ENCODE peak calls at places on chromosomes 3 and 15, in ten cellular contexts. One of them, this sample, is unnamed.

GRCh38 chr3:177836671-177837070 is 639.4 kb upstream of the TBL1XR1 start:
- DNase-seq in esophagus squamous epithelium: no peak
- DNase-seq in stromal cell of bone marrow: no peak
- DNase-seq in activated T-cell treated with anti-CD3 and anti-CD28 coated beads, Interleukin-2, amount 50 U/mL, for 72 hours: no peak
- DNase-seq in tibial artery: no peak
- DNase-seq in anterior cingulate cortex: no peak
- DNase-seq in GOT3: no peak
- DNase-seq in HEK293T: no peak
- DNase-seq in renal cortical epithelial cell: peak; percentile 59
- DNase-seq in stimulated activated CD4-positive, alpha-beta T cell treated with anti-CD3 and anti-CD28 coated beads, TNF-alpha, amount 100 ng/mL, for 1 hour: no peak
- DNase-seq in this sample: no peak

GRCh38 chr3:185728630-185729334 is 96.1 kb downstream of the IGF2BP2 start:
- DNase-seq in renal cortical epithelial cell: no peak
- DNase-seq in esophagus squamous epithelium: no peak
- DNase-seq in anterior cingulate cortex: no peak
- DNase-seq in HEK293T: no peak
- DNase-seq in GOT3: no peak
- DNase-seq in tibial artery: no peak
- DNase-seq in stimulated activated CD4-positive, alpha-beta T cell treated with anti-CD3 and anti-CD28 coated beads, TNF-alpha, amount 100 ng/mL, for 1 hour: no peak
- DNase-seq in stromal cell of bone marrow: no peak
- DNase-seq in activated T-cell treated with anti-CD3 and anti-CD28 coated beads, Interleukin-2, amount 50 U/mL, for 72 hours: no peak
- DNase-seq in this sample: no peak

GRCh38 chr15:41042851-41043250 is 73.2 kb downstream of the INO80 start:
- DNase-seq in renal cortical epithelial cell: no peak
- DNase-seq in esophagus squamous epithelium: no peak
- DNase-seq in stromal cell of bone marrow: no peak
- DNase-seq in tibial artery: no peak
- DNase-seq in HEK293T: no peak
- DNase-seq in activated T-cell treated with anti-CD3 and anti-CD28 coated beads, Interleukin-2, amount 50 U/mL, for 72 hours: no peak
- DNase-seq in anterior cingulate cortex: no peak
- DNase-seq in stimulated activated CD4-positive, alpha-beta T cell treated with anti-CD3 and anti-CD28 coated beads, TNF-alpha, amount 100 ng/mL, for 1 hour: no peak
- DNase-seq in GOT3: no peak
- DNase-seq in this sample: no peak

GRCh38 chr3:126454026-126454425 is 21.7 kb downstream of the ZXDC start:
- DNase-seq in activated T-cell treated with anti-CD3 and anti-CD28 coated beads, Interleukin-2, amount 50 U/mL, for 72 hours: no peak
- DNase-seq in stromal cell of bone marrow: no peak
- DNase-seq in GOT3: no peak
- DNase-seq in tibial artery: no peak
- DNase-seq in esophagus squamous epithelium: no peak
- DNase-seq in renal cortical epithelial cell: no peak
- DNase-seq in anterior cingulate cortex: no peak
- DNase-seq in stimulated activated CD4-positive, alpha-beta T cell treated with anti-CD3 and anti-CD28 coated beads, TNF-alpha, amount 100 ng/mL, for 1 hour: no peak
- DNase-seq in HEK293T: no peak
- DNase-seq in this sample: no peak

GRCh38 chr15:44101944-44102343 is 93.1 kb downstream of the FRMD5 start:
- DNase-seq in anterior cingulate cortex: no peak
- DNase-seq in activated T-cell treated with anti-CD3 and anti-CD28 coated beads, Interleukin-2, amount 50 U/mL, for 72 hours: no peak
- DNase-seq in stromal cell of bone marrow: no peak
- DNase-seq in tibial artery: no peak
- DNase-seq in esophagus squamous epithelium: no peak
- DNase-seq in HEK293T: no peak
- DNase-seq in stimulated activated CD4-positive, alpha-beta T cell treated with anti-CD3 and anti-CD28 coated beads, TNF-alpha, amount 100 ng/mL, for 1 hour: no peak
- DNase-seq in renal cortical epithelial cell: peak; percentile 94
- DNase-seq in GOT3: no peak
- DNase-seq in this sample: no peak

GRCh38 chr3:153192327-153192726 is 30.3 kb downstream of the RAP2B start:
- DNase-seq in anterior cingulate cortex: no peak
- DNase-seq in tibial artery: no peak
- DNase-seq in stromal cell of bone marrow: no peak
- DNase-seq in stimulated activated CD4-positive, alpha-beta T cell treated with anti-CD3 and anti-CD28 coated beads, TNF-alpha, amount 100 ng/mL, for 1 hour: no peak
- DNase-seq in activated T-cell treated with anti-CD3 and anti-CD28 coated beads, Interleukin-2, amount 50 U/mL, for 72 hours: no peak
- DNase-seq in renal cortical epithelial cell: no peak
- DNase-seq in GOT3: no peak
- DNase-seq in esophagus squamous epithelium: no peak
- DNase-seq in HEK293T: no peak
- DNase-seq in this sample: no peak

GRCh38 chr3:42654331-42655201 is 1.1 kb downstream of the ZBTB47 start:
- DNase-seq in stimulated activated CD4-positive, alpha-beta T cell treated with anti-CD3 and anti-CD28 coated beads, TNF-alpha, amount 100 ng/mL, for 1 hour: no peak
- DNase-seq in HEK293T: peak; percentile 76
- DNase-seq in esophagus squamous epithelium: no peak
- DNase-seq in activated T-cell treated with anti-CD3 and anti-CD28 coated beads, Interleukin-2, amount 50 U/mL, for 72 hours: peak; percentile 25
- DNase-seq in GOT3: no peak
- DNase-seq in tibial artery: peak; percentile 89
- DNase-seq in stromal cell of bone marrow: no peak
- DNase-seq in anterior cingulate cortex: peak; percentile 75
- DNase-seq in renal cortical epithelial cell: no peak
- DNase-seq in this sample: no peak

GRCh38 chr3:15768421-15769255 is 29.1 kb downstream of the ANKRD28 start:
- DNase-seq in renal cortical epithelial cell: peak; percentile 100
- DNase-seq in GOT3: no peak
- DNase-seq in stromal cell of bone marrow: peak; percentile 95
- DNase-seq in anterior cingulate cortex: no peak
- DNase-seq in tibial artery: no peak
- DNase-seq in stimulated activated CD4-positive, alpha-beta T cell treated with anti-CD3 and anti-CD28 coated beads, TNF-alpha, amount 100 ng/mL, for 1 hour: no peak
- DNase-seq in activated T-cell treated with anti-CD3 and anti-CD28 coated beads, Interleukin-2, amount 50 U/mL, for 72 hours: no peak
- DNase-seq in esophagus squamous epithelium: no peak
- DNase-seq in HEK293T: no peak
- DNase-seq in this sample: no peak

GRCh38 chr3:71511037-71511436 is 72.5 kb downstream of the FOXP1 start:
- DNase-seq in anterior cingulate cortex: no peak
- DNase-seq in renal cortical epithelial cell: peak; percentile 42
- DNase-seq in stromal cell of bone marrow: peak; percentile 55
- DNase-seq in GOT3: no peak
- DNase-seq in tibial artery: no peak
- DNase-seq in activated T-cell treated with anti-CD3 and anti-CD28 coated beads, Interleukin-2, amount 50 U/mL, for 72 hours: no peak
- DNase-seq in HEK293T: peak; percentile 47
- DNase-seq in esophagus squamous epithelium: no peak
- DNase-seq in stimulated activated CD4-positive, alpha-beta T cell treated with anti-CD3 and anti-CD28 coated beads, TNF-alpha, amount 100 ng/mL, for 1 hour: no peak
- DNase-seq in this sample: no peak

This sample was measured in head of caudate nucleus.